ENCODE peak calls at places on chromosomes 3 and 15, in four cellular contexts. W is lower lobe of right lung, R is T-helper 9 cell, G is fibroblast of the aortic adventitia. U is an unnamed sample.

GRCh38 chr3:72347819-72348319 is 500.4 kb downstream of the SHQ1 start:
- DNase-seq in W (peak; percentile 82), R (peak; percentile 41), G (peak; percentile 78), U (peak; percentile 75)

GRCh38 chr3:41893977-41894376 is 67.9 kb downstream of the ULK4 start:
- DNase-seq in W (no peak), R (no peak), G (peak; percentile 83), U (peak; percentile 49)

GRCh38 chr3:14424711-14425573 is 22.5 kb downstream of the SLC6A6 start:
- DNase-seq in W (peak; percentile 63), R (peak; percentile 56), G (no peak), U (peak; percentile 51)

GRCh38 chr15:85890620-85890980 is 95.9 kb upstream of the KLHL25 start:
- DNase-seq in W (no peak), R (no peak), G (no peak), U (no peak)

GRCh38 chr15:58469432-58470353 is 37.9 kb downstream of the LIPC start:
- DNase-seq in W (no peak), R (no peak), G (peak; percentile 99), U (peak; percentile 95)

GRCh38 chr3:13414040-13414729 is 5.9 kb downstream of the NUP210 start:
- DNase-seq in W (peak; percentile 87), R (peak; percentile 58), G (no peak), U (no peak)

GRCh38 chr3:13539285-13539625 is 9.7 kb upstream of the FBLN2 start:
- DNase-seq in W (no peak), R (no peak), G (peak; percentile 68), U (no peak)

GRCh38 chr15:74406992-74407705 is 26.6 kb downstream of the SEMA7A start:
- DNase-seq in W (no peak), R (no peak), G (peak; percentile 85), U (peak; percentile 70)

GRCh38 chr3:41418961-41419691 is 219.8 kb downstream of the CTNNB1 start:
- DNase-seq in W (no peak), R (no peak), G (peak; percentile 24), U (peak; percentile 65)

GRCh38 chr15:74608776-74609175 is 6.9 kb upstream of the CLK3 start:
- DNase-seq in W (no peak), R (no peak), G (no peak), U (no peak)

GRCh38 chr3:60599586-60599985 is 651.7 kb downstream of the FHIT start:
- DNase-seq in W (no peak), R (no peak), G (no peak), U (no peak)

GRCh38 chr3:11601446-11602241 is 42.1 kb downstream of the VGLL4 start:
- DNase-seq in W (no peak), R (no peak), G (peak; percentile 87), U (peak; percentile 84)

GRCh38 chr15:98142584-98142983 is 182.1 kb downstream of the ARRDC4 start:
- DNase-seq in W (no peak), R (no peak), G (no peak), U (peak; percentile 72)

GRCh38 chr3:113626513-113627371 is 69.7 kb downstream of the USF3 start:
- DNase-seq in W (no peak), R (no peak), G (peak; percentile 67), U (peak; percentile 80)

GRCh38 chr15:46277994-46278885 is 643.4 kb downstream of the SQOR start:
- DNase-seq in W (no peak), R (no peak), G (no peak), U (no peak)

GRCh38 chr15:88454867-88455810 is 12.0 kb downstream of the MRPL46 start:
- DNase-seq in W (peak; percentile 55), R (no peak), G (peak; percentile 81), U (peak; percentile 91)